ENCODE peak calls at places on chromosome 15, in six cellular contexts. Y is trophoblast cell, S is IMR-90, G is H9, H is mesenchymal stem cell, V is H1. A is an unnamed sample.
A peak's percentile ranks its signal among the peaks of the same experiment; 100 is the strongest.

GRCh38 chr15:50145451-50145872 is 26.4 kb upstream of the ATP8B4 start:
- DNase-seq in Y (peak; percentile 95), S (peak; percentile 88), G (no peak), H (peak; percentile 86), V (no peak), A (peak; percentile 78)

GRCh38 chr15:50055333-50056278 is 63.4 kb downstream of the ATP8B4 start:
- DNase-seq in Y (peak; percentile 16), S (peak; percentile 92), G (no peak), H (peak; percentile 59), V (no peak), A (no peak)

GRCh38 chr15:77494073-77494472 is 73.4 kb downstream of the HMG20A start:
- DNase-seq in Y (no peak), S (no peak), G (no peak), H (no peak), V (no peak), A (no peak)

GRCh38 chr15:90174140-90174891 is 26.8 kb upstream of the SEMA4B start:
- DNase-seq in Y (no peak), S (no peak), G (peak; percentile 41), H (peak; percentile 74), V (no peak), A (no peak)

GRCh38 chr15:55281517-55282227 is 7.9 kb downstream of the RAB27A start:
- DNase-seq in Y (no peak), S (no peak), G (no peak), H (no peak), V (no peak), A (no peak)

GRCh38 chr15:33007295-33007855 is 187.1 kb downstream of the FMN1 start:
- DNase-seq in Y (peak; percentile 31), S (peak; percentile 35), G (peak; percentile 45), H (peak; percentile 20), V (no peak), A (no peak)

GRCh38 chr15:90000175-90000923 is 775 bp upstream of the ZNF710 start:
- DNase-seq in Y (no peak), S (peak; percentile 15), G (no peak), H (peak; percentile 50), V (peak; percentile 73), A (peak; percentile 41)

GRCh38 chr15:75723171-75723846 is 10.7 kb upstream of the CSPG4 start:
- DNase-seq in Y (peak; percentile 41), S (no peak), G (no peak), H (peak; percentile 60), V (no peak), A (no peak)

GRCh38 chr15:35007397-35007796 is 19.3 kb upstream of the ZNF770 start:
- DNase-seq in Y (no peak), S (no peak), G (no peak), H (no peak), V (no peak), A (no peak)

GRCh38 chr15:40065166-40065565 is 26.2 kb upstream of the SRP14 start:
- DNase-seq in Y (no peak), S (no peak), G (no peak), H (no peak), V (no peak), A (no peak)

DNA sequence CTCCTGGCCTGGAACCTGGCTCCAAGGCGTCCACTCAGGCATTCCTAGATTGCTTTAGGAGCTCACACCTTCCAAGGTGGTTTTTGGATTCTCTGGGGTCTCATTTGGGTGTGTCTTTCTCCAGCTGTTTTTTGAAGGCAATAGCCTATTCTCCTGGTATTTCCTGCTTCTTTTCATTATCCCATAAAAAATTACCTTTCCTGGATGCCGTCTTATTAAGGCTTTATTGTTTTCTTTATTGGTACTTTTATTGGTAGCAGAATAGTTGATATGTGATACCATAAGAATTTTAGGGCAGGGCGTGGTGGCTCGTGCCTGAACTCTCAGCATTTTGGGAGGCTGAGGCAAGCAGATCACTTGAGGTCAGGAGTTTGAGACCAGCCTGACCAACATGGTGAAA is 18.3 kb upstream of the MEF2A start:
- DNase-seq in Y (no peak), S (no peak), G (no peak), H (no peak), V (no peak), A (no peak)
- H3K14ac ChIP-seq in Y (no peak overlapping the region), S (no peak overlapping the region), G (no peak overlapping the region), H (no peak overlapping the region), V (no peak overlapping the region), A (no peak overlapping the region)

DNA sequence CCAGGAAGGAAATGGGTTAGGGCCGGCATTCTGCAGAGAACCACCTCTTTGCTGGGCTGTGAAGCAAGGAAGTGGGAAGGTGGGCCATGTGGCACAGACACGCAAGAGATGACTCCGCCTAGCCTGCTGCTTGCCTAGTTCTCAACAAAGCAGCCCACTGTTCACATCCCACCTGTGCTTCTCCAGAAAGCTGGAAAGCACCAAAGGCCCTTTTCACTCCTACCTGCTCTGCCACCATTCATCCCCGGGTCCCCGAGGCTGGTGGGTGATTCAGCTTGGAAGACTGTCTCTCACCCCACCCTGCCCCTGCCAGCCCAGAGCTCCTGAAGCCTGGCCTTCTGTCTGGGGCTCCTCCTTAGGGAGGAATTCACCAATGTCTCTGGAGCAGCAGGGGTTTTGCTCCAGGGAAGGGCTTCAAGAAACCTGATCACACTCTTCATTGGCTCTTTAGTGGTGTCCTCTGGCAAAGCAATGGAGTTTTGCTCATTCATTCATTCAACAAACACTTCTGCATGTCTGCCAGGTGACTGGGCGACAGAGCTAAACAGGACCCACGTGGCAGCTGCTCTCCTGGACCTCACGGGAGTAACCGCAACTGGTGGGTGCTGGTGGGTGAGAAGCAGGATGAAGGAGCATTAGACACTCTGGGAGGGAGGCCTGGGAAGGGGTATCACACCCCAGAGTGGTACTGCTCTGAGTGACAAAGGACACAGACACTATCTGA is 145.4 kb upstream of the TLE3 start:
- DNase-seq in Y (peak; percentile 40), S (no peak), G (no peak), H (no peak), V (no peak), A (no peak)
- H2AFZ ChIP-seq in Y (no peak overlapping the region), S (no peak overlapping the region), G (no peak overlapping the region), H (no peak overlapping the region), V (no peak overlapping the region), A (no peak overlapping the region)

GRCh38 chr15:41482478-41482877 is 11.2 kb upstream of the ITPKA start:
- DNase-seq in Y (no peak), S (no peak), G (no peak), H (no peak), V (no peak), A (no peak)

GRCh38 chr15:41483115-41483514 is 10.6 kb upstream of the ITPKA start:
- DNase-seq in Y (no peak), S (no peak), G (no peak), H (no peak), V (no peak), A (no peak)

GRCh38 chr15:41483519-41483918 is 10.2 kb upstream of the ITPKA start:
- DNase-seq in Y (no peak), S (no peak), G (no peak), H (no peak), V (no peak), A (no peak)

GRCh38 chr15:41480396-41481140 is 13.1 kb upstream of the ITPKA start:
- DNase-seq in Y (no peak), S (no peak), G (no peak), H (no peak), V (no peak), A (no peak)

GRCh38 chr15:41482070-41482469 is 11.6 kb upstream of the ITPKA start:
- DNase-seq in Y (no peak), S (no peak), G (no peak), H (no peak), V (no peak), A (no peak)
- H3K4me2 ChIP-seq in Y (no peak overlapping the region), S (no peak overlapping the region), G (no peak overlapping the region), H (no peak overlapping the region), V (no peak overlapping the region), A (no peak overlapping the region)

GRCh38 chr15:71071529-71071928 is 43.7 kb upstream of the THSD4 start:
- DNase-seq in Y (no peak), S (no peak), G (no peak), H (no peak), V (no peak), A (no peak)
- H3K14ac ChIP-seq in Y (no peak overlapping the region), S (no peak overlapping the region), G (no peak overlapping the region), H (no peak overlapping the region), V (no peak overlapping the region), A (no peak overlapping the region)

A was measured in neuronal stem cell.